ENCODE peak calls at places on chromosomes 7 and 10, in seven cellular contexts. D, B, P, J, K, E and Y are unnamed samples.
A peak's percentile ranks its signal among the peaks of the same experiment; 100 is the strongest.

GRCh38 chr7:79317728-79318127 is 135.7 kb downstream of the MAGI2 start:
- DNase-seq in K (no peak), E (no peak), B (no peak), J (no peak), D (no peak), P (no peak), Y (no peak)

GRCh38 chr10:102918817-102919236 is 733 bp downstream of the CNNM2 start:
- DNase-seq in E (peak; percentile 38), J (peak; percentile 29), D (no peak), K (no peak), B (no peak), P (no peak), Y (no peak)

GRCh38 chr7:135175931-135176330 is 5.4 kb upstream of the CYREN start:
- DNase-seq in E (no peak), K (no peak), J (no peak), P (no peak), B (no peak), D (no peak), Y (no peak)

GRCh38 chr7:79608005-79608404 is 154.5 kb upstream of the MAGI2 start:
- DNase-seq in D (no peak), B (no peak), J (no peak), E (no peak), P (no peak), K (no peak), Y (no peak)

GRCh38 chr10:113178771-113179170 is 228.7 kb downstream of the TCF7L2 start:
- DNase-seq in D (no peak), J (no peak), K (no peak), B (no peak), P (no peak), E (no peak), Y (no peak)

GRCh38 chr10:4249841-4250496 is 465.0 kb upstream of the KLF6 start:
- DNase-seq in P (no peak), D (no peak), J (no peak), B (no peak), E (no peak), K (no peak), Y (no peak)

GRCh38 chr7:55258631-55259030 is 106.5 kb upstream of the LANCL2 start:
- DNase-seq in D (no peak), J (no peak), K (no peak), B (no peak), P (no peak), E (no peak), Y (no peak)

GRCh38 chr7:156754222-156754621 is 113.6 kb downstream of the RNF32 start:
- DNase-seq in J (no peak), B (no peak), K (no peak), P (no peak), E (no peak), D (no peak), Y (no peak)

GRCh38 chr10:111148025-111148424 is 71.2 kb downstream of the ADRA2A start:
- DNase-seq in E (no peak), K (no peak), D (no peak), J (no peak), P (no peak), B (no peak), Y (no peak)

GRCh38 chr10:100307716-100308115 is 21.2 kb upstream of the BLOC1S2 start:
- DNase-seq in E (no peak), D (no peak), B (no peak), J (no peak), P (no peak), K (no peak), Y (no peak)